ENCODE peak calls at places on chromosomes 11 and 22, in eight cellular contexts. One of them, this sample, is unnamed.
A peak's percentile ranks its signal among the peaks of the same experiment; 100 is the strongest.

GRCh38 chr11:14183973-14184372 is 175.0 kb downstream of the RRAS2 start:
- DNase-seq in tibial nerve: no peak
- DNase-seq in NB4: no peak
- DNase-seq in IMR-90: no peak
- DNase-seq in esophagus squamous epithelium: no peak
- DNase-seq in A549: no peak
- DNase-seq in breast epithelium: no peak
- DNase-seq in heart left ventricle: no peak
- DNase-seq in this sample: no peak

GRCh38 chr11:11845551-11845950 is 3.8 kb downstream of the USP47 start:
- DNase-seq in esophagus squamous epithelium: no peak
- DNase-seq in NB4: no peak
- DNase-seq in tibial nerve: no peak
- DNase-seq in breast epithelium: no peak
- DNase-seq in A549: no peak
- DNase-seq in heart left ventricle: no peak
- DNase-seq in IMR-90: peak; percentile 35
- DNase-seq in this sample: no peak

GRCh38 chr22:46349681-46350080 is 14.2 kb downstream of the TRMU start:
- DNase-seq in IMR-90: no peak
- DNase-seq in heart left ventricle: peak; percentile 27
- DNase-seq in A549: no peak
- DNase-seq in esophagus squamous epithelium: no peak
- DNase-seq in breast epithelium: no peak
- DNase-seq in NB4: no peak
- DNase-seq in tibial nerve: no peak
- DNase-seq in this sample: no peak

GRCh38 chr11:28003615-28004014 is 104.3 kb downstream of the KIF18A start:
- DNase-seq in breast epithelium: no peak
- DNase-seq in esophagus squamous epithelium: no peak
- DNase-seq in tibial nerve: no peak
- DNase-seq in IMR-90: no peak
- DNase-seq in heart left ventricle: no peak
- DNase-seq in A549: no peak
- DNase-seq in NB4: no peak
- DNase-seq in this sample: no peak

GRCh38 chr11:20723366-20723765 is 54.0 kb downstream of the NELL1 start:
- DNase-seq in IMR-90: no peak
- DNase-seq in A549: no peak
- DNase-seq in tibial nerve: no peak
- DNase-seq in heart left ventricle: no peak
- DNase-seq in breast epithelium: no peak
- DNase-seq in esophagus squamous epithelium: no peak
- DNase-seq in NB4: no peak
- DNase-seq in this sample: no peak

GRCh38 chr11:115930886-115931537 is 426.8 kb upstream of the CADM1 start:
- DNase-seq in tibial nerve: no peak
- DNase-seq in A549: no peak
- DNase-seq in esophagus squamous epithelium: no peak
- DNase-seq in IMR-90: no peak
- DNase-seq in NB4: no peak
- DNase-seq in breast epithelium: no peak
- DNase-seq in heart left ventricle: no peak
- DNase-seq in this sample: no peak

GRCh38 chr11:46353706-46354105 is 6.4 kb downstream of the DGKZ start:
- DNase-seq in breast epithelium: no peak
- DNase-seq in heart left ventricle: no peak
- DNase-seq in NB4: peak; percentile 55
- DNase-seq in A549: no peak
- DNase-seq in IMR-90: peak; percentile 50
- DNase-seq in esophagus squamous epithelium: no peak
- DNase-seq in tibial nerve: no peak
- DNase-seq in this sample: no peak

GRCh38 chr11:63829823-63830489 is 9.0 kb upstream of the MARK2 start:
- DNase-seq in tibial nerve: no peak
- DNase-seq in breast epithelium: no peak
- DNase-seq in esophagus squamous epithelium: no peak
- DNase-seq in IMR-90: peak; percentile 44
- DNase-seq in NB4: peak; percentile 72
- DNase-seq in heart left ventricle: no peak
- DNase-seq in A549: no peak
- DNase-seq in this sample: no peak

GRCh38 chr11:130480721-130481140 is 32.3 kb downstream of the ADAMTS15 start:
- DNase-seq in tibial nerve: no peak
- DNase-seq in heart left ventricle: no peak
- DNase-seq in IMR-90: peak; percentile 12
- DNase-seq in A549: no peak
- DNase-seq in esophagus squamous epithelium: no peak
- DNase-seq in breast epithelium: no peak
- DNase-seq in NB4: no peak
- DNase-seq in this sample: no peak

GRCh38 chr11:47415949-47416472 is 7.6 kb downstream of the SLC39A13 start:
- DNase-seq in breast epithelium: peak; percentile 80
- DNase-seq in tibial nerve: peak; percentile 62
- DNase-seq in heart left ventricle: peak; percentile 85
- DNase-seq in A549: peak; percentile 40
- DNase-seq in IMR-90: peak; percentile 96
- DNase-seq in NB4: no peak
- DNase-seq in esophagus squamous epithelium: no peak
- DNase-seq in this sample: peak; percentile 63

GRCh38 chr11:133157180-133157579 is 375.1 kb downstream of the OPCML start:
- DNase-seq in esophagus squamous epithelium: no peak
- DNase-seq in tibial nerve: no peak
- DNase-seq in A549: no peak
- DNase-seq in heart left ventricle: no peak
- DNase-seq in IMR-90: no peak
- DNase-seq in breast epithelium: no peak
- DNase-seq in NB4: no peak
- DNase-seq in this sample: peak; percentile 5
- TF ChIP-seq CTCF in esophagus squamous epithelium: no peak
- TF ChIP-seq CTCF in tibial nerve: no peak
- TF ChIP-seq CTCF in A549: no peak
- TF ChIP-seq CTCF in heart left ventricle: peak; percentile 32
- TF ChIP-seq CTCF in IMR-90: no peak
- TF ChIP-seq CTCF in breast epithelium: no peak
- TF ChIP-seq CTCF in NB4: no peak
- TF ChIP-seq CTCF in this sample: no peak

DNA sequence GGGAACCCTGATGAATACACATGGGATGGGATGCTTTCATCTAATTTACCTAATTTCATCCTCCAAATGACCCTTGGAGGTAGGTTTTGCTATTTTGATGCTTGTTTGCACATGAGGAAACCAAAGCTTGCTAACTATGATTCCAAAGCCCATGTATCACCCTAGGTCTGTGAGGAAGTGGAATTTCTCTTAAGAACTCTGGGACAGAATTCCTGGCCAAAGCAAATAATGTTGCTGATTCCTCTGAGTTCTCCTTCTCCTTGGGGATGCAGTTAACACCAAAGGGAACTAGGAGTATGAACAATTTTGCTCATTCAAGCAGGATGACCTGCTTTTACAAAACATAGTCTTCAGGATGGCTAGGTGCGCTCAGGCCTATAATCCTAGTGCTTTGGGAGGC is 80.0 kb downstream of the KCNC1 start:
- DNase-seq in IMR-90: no peak
- DNase-seq in A549: no peak
- DNase-seq in esophagus squamous epithelium: no peak
- DNase-seq in heart left ventricle: no peak
- DNase-seq in NB4: no peak
- DNase-seq in tibial nerve: no peak
- DNase-seq in breast epithelium: no peak
- DNase-seq in this sample: no peak
- TF ChIP-seq POLR2A in IMR-90: no peak
- TF ChIP-seq POLR2A in A549: no peak
- TF ChIP-seq POLR2A in esophagus squamous epithelium: no peak
- TF ChIP-seq POLR2A in heart left ventricle: no peak
- TF ChIP-seq POLR2A in NB4: no peak
- TF ChIP-seq POLR2A in tibial nerve: no peak
- TF ChIP-seq POLR2A in breast epithelium: no peak
- TF ChIP-seq POLR2A in this sample: no peak

GRCh38 chr22:27213291-27213690 is 555.9 kb downstream of the MIAT start:
- DNase-seq in tibial nerve: no peak
- DNase-seq in NB4: no peak
- DNase-seq in heart left ventricle: no peak
- DNase-seq in esophagus squamous epithelium: no peak
- DNase-seq in IMR-90: no peak
- DNase-seq in A549: no peak
- DNase-seq in breast epithelium: no peak
- DNase-seq in this sample: no peak
- H3K4me3 ChIP-seq in tibial nerve: no peak overlapping the region
- H3K4me3 ChIP-seq in NB4: no peak overlapping the region
- H3K4me3 ChIP-seq in heart left ventricle: no peak overlapping the region
- H3K4me3 ChIP-seq in esophagus squamous epithelium: no peak overlapping the region
- H3K4me3 ChIP-seq in IMR-90: no peak overlapping the region
- H3K4me3 ChIP-seq in A549: no peak overlapping the region
- H3K4me3 ChIP-seq in breast epithelium: no peak overlapping the region
- H3K4me3 ChIP-seq in this sample: no peak overlapping the region

GRCh38 chr11:127000291-127000968 is at the start of gene KIRREL3:
- DNase-seq in tibial nerve: no peak
- DNase-seq in esophagus squamous epithelium: no peak
- DNase-seq in heart left ventricle: no peak
- DNase-seq in NB4: no peak
- DNase-seq in IMR-90: peak; percentile 40
- DNase-seq in breast epithelium: no peak
- DNase-seq in A549: peak; percentile 58
- DNase-seq in this sample: no peak

GRCh38 chr11:127000991-127001390 is 421 bp upstream of the KIRREL3 start:
- DNase-seq in tibial nerve: no peak
- DNase-seq in A549: no peak
- DNase-seq in NB4: no peak
- DNase-seq in IMR-90: peak; percentile 21
- DNase-seq in breast epithelium: no peak
- DNase-seq in heart left ventricle: no peak
- DNase-seq in esophagus squamous epithelium: no peak
- DNase-seq in this sample: no peak

GRCh38 chr11:127006311-127006710 is 5.7 kb upstream of the KIRREL3 start:
- DNase-seq in tibial nerve: no peak
- DNase-seq in NB4: no peak
- DNase-seq in IMR-90: peak; percentile 55
- DNase-seq in A549: no peak
- DNase-seq in heart left ventricle: no peak
- DNase-seq in breast epithelium: no peak
- DNase-seq in esophagus squamous epithelium: no peak
- DNase-seq in this sample: no peak

GRCh38 chr11:127002669-127003259 is 2.2 kb upstream of the KIRREL3 start:
- DNase-seq in IMR-90: no peak
- DNase-seq in A549: no peak
- DNase-seq in tibial nerve: no peak
- DNase-seq in heart left ventricle: no peak
- DNase-seq in esophagus squamous epithelium: no peak
- DNase-seq in NB4: no peak
- DNase-seq in breast epithelium: no peak
- DNase-seq in this sample: no peak

DNA sequence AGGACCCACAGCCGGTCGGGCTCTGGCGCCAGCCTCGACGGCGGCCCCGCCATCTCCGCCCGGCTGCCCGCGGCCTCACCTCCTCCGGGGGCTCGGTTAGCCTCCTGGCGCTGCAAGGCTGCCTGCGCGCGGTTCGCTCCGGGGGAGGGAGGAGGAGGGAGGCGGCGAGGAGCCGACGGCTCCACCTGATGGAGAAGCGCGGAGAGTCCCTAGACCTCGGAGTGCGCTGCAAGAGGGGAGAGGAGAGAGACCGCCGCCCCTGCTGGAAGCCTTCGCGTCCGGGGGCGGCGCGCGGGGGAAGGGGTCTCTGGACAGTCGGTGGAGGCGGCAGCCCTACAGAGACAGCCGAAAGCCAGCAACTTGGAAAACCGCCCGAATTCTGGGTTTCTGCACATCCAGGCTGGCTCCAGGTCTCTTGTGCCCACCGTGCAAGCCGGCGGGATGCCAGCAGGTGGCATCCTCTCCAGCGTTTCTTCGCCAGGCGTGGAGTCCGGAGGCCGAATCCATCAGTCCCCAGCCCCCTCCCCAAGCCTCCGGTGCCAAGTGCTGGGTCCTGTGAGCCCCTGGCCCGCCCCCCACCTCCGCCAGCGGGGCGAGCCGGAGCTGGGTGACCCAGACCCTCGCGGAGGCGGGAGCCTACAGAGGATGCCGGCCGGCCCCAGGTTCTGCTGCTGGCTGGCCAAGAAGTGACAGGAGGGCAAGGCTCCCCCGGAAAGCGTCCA is 2.9 kb upstream of the KIRREL3 start:
- DNase-seq in A549: peak; percentile 69
- DNase-seq in IMR-90: peak; percentile 58
- DNase-seq in tibial nerve: no peak
- DNase-seq in esophagus squamous epithelium: no peak
- DNase-seq in breast epithelium: no peak
- DNase-seq in heart left ventricle: no peak
- DNase-seq in NB4: peak; percentile 16
- DNase-seq in this sample: no peak
- TF ChIP-seq CTCF in A549: peak; percentile 73
- TF ChIP-seq CTCF in IMR-90: peak; percentile 9
- TF ChIP-seq CTCF in tibial nerve: no peak
- TF ChIP-seq CTCF in esophagus squamous epithelium: no peak
- TF ChIP-seq CTCF in breast epithelium: no peak
- TF ChIP-seq CTCF in heart left ventricle: no peak
- TF ChIP-seq CTCF in NB4: peak; percentile 19
- TF ChIP-seq CTCF in this sample: no peak

GRCh38 chr11:96157517-96157873 is 185.5 kb downstream of the MAML2 start:
- DNase-seq in IMR-90: no peak
- DNase-seq in breast epithelium: no peak
- DNase-seq in tibial nerve: no peak
- DNase-seq in esophagus squamous epithelium: no peak
- DNase-seq in heart left ventricle: no peak
- DNase-seq in NB4: no peak
- DNase-seq in A549: no peak
- DNase-seq in this sample: no peak

GRCh38 chr11:96158126-96158525 is 184.9 kb downstream of the MAML2 start:
- DNase-seq in breast epithelium: no peak
- DNase-seq in A549: no peak
- DNase-seq in NB4: no peak
- DNase-seq in tibial nerve: no peak
- DNase-seq in esophagus squamous epithelium: no peak
- DNase-seq in IMR-90: no peak
- DNase-seq in heart left ventricle: no peak
- DNase-seq in this sample: no peak

GRCh38 chr11:96154802-96155520 is 188.0 kb downstream of the MAML2 start:
- DNase-seq in NB4: no peak
- DNase-seq in A549: no peak
- DNase-seq in breast epithelium: no peak
- DNase-seq in IMR-90: peak; percentile 80
- DNase-seq in tibial nerve: no peak
- DNase-seq in esophagus squamous epithelium: no peak
- DNase-seq in heart left ventricle: no peak
- DNase-seq in this sample: no peak

GRCh38 chr11:96155627-96156378 is 187.2 kb downstream of the MAML2 start:
- DNase-seq in NB4: peak; percentile 95
- DNase-seq in tibial nerve: peak; percentile 57
- DNase-seq in heart left ventricle: peak; percentile 79
- DNase-seq in esophagus squamous epithelium: no peak
- DNase-seq in A549: peak; percentile 51
- DNase-seq in breast epithelium: no peak
- DNase-seq in IMR-90: peak; percentile 97
- DNase-seq in this sample: peak; percentile 69

GRCh38 chr11:96156379-96156722 is 186.6 kb downstream of the MAML2 start:
- DNase-seq in heart left ventricle: no peak
- DNase-seq in IMR-90: no peak
- DNase-seq in A549: no peak
- DNase-seq in NB4: no peak
- DNase-seq in breast epithelium: no peak
- DNase-seq in tibial nerve: no peak
- DNase-seq in esophagus squamous epithelium: no peak
- DNase-seq in this sample: no peak
- TF ChIP-seq POLR2A in heart left ventricle: no peak
- TF ChIP-seq POLR2A in IMR-90: no peak
- TF ChIP-seq POLR2A in A549: no peak
- TF ChIP-seq POLR2A in NB4: no peak
- TF ChIP-seq POLR2A in breast epithelium: no peak
- TF ChIP-seq POLR2A in tibial nerve: no peak
- TF ChIP-seq POLR2A in esophagus squamous epithelium: no peak
- TF ChIP-seq POLR2A in this sample: no peak